ENCODE peak calls at places on chromosomes 13 and 19, in eight cellular contexts. A is activated CD8-positive, alpha-beta memory T cell treated with anti-CD3 and anti-CD28 coated beads for 4 hours; V is activated CD4-positive, alpha-beta T cell treated with anti-CD3 and anti-CD28 coated beads, Interleukin-2, amount 50 U/mL, for 1 hour; Q is non-pigmented ciliary epithelial cell; W is NAMALWA; K is GM04503; L is stimulated activated CD4-positive, alpha-beta T cell treated with anti-CD3 and anti-CD28 coated beads, Interleukin-1b, Interleukin-23, amount 100 ng/mL, for 24 hours; F is DMS153. P is an unnamed sample.

GRCh38 chr13:43159007-43159406 is 135.6 kb downstream of the DNAJC15 start:
- DNase-seq in W (no peak), L (no peak), A (no peak), K (peak), Q (peak), V (no peak), F (peak), P (no peak)

GRCh38 chr19:39502640-39503417 is 4.1 kb downstream of the DLL3 start:
- DNase-seq in Q (no peak), A (peak), K (no peak), V (peak), L (peak), W (peak), F (no peak), P (peak)

GRCh38 chr19:8025321-8025720 is 19.9 kb upstream of the ELAVL1 start:
- DNase-seq in W (no peak), Q (no peak), V (no peak), F (no peak), K (no peak), L (no peak), A (no peak), P (no peak)

GRCh38 chr19:39542198-39542597 is 2.2 kb upstream of the EID2 start:
- DNase-seq in V (no peak), F (no peak), A (no peak), K (no peak), L (no peak), Q (no peak), W (no peak), P (no peak)

GRCh38 chr13:75704194-75704941 is 68.2 kb downstream of the LMO7 start:
- DNase-seq in A (no peak), W (no peak), F (no peak), L (no peak), Q (peak), K (no peak), V (no peak), P (no peak)

GRCh38 chr13:111661052-111661451 is 340.6 kb downstream of the TEX29 start:
- DNase-seq in W (no peak), K (no peak), F (no peak), L (no peak), V (no peak), A (no peak), Q (no peak), P (no peak)

GRCh38 chr19:27735314-27735713 is 1477.6 kb downstream of the UQCRFS1 start:
- DNase-seq in W (no peak), V (no peak), Q (no peak), A (no peak), K (no peak), L (no peak), F (no peak), P (no peak)

GRCh38 chr13:21354721-21355120 is 104.4 kb downstream of the ZDHHC20 start:
- DNase-seq in Q (no peak), K (no peak), V (no peak), W (no peak), L (no peak), A (no peak), F (no peak), P (no peak)

GRCh38 chr13:76764429-76764828 is 121.8 kb downstream of the KCTD12 start:
- DNase-seq in K (no peak), Q (no peak), A (no peak), W (no peak), V (no peak), L (no peak), F (peak), P (no peak)